ENCODE peak calls at places on chromosomes 7 and 10, in five cellular contexts. S, T, I, P and L are unnamed samples.

GRCh38 chr10:127228195-127228785 is 31.9 kb upstream of the INSYN2A start:
- DNase-seq in S (peak; percentile 35), T (no peak), I (no peak), P (peak; percentile 14), L (no peak)

GRCh38 chr7:38309555-38309954 is 36.1 kb upstream of the TARP start:
- DNase-seq in S (no peak), T (no peak), I (no peak), P (no peak), L (no peak)

GRCh38 chr10:93368210-93368609 is 113.9 kb downstream of the MYOF start:
- DNase-seq in S (peak; percentile 66), T (peak; percentile 52), I (no peak), P (peak; percentile 36), L (no peak)

GRCh38 chr10:59880976-59881510 is 25.3 kb downstream of the CCDC6 start:
- DNase-seq in S (no peak), T (no peak), I (peak; percentile 17), P (no peak), L (no peak)

GRCh38 chr7:156386097-156386496 is 254.5 kb upstream of the RNF32 start:
- DNase-seq in S (no peak), T (no peak), I (no peak), P (no peak), L (no peak)

GRCh38 chr7:18638594-18639452 is 143.3 kb downstream of the HDAC9 start:
- DNase-seq in S (peak; percentile 86), T (peak; percentile 81), I (no peak), P (peak; percentile 54), L (peak; percentile 74)

GRCh38 chr10:113897693-113898618 is 43.5 kb downstream of the NHLRC2 start:
- DNase-seq in S (peak; percentile 31), T (no peak), I (no peak), P (no peak), L (no peak)

GRCh38 chr7:149692557-149692982 is 80.8 kb downstream of the ZNF467 start:
- DNase-seq in S (no peak), T (no peak), I (no peak), P (no peak), L (no peak)

GRCh38 chr7:139753079-139753692 is 24.6 kb downstream of the HIPK2 start:
- DNase-seq in S (no peak), T (no peak), I (no peak), P (no peak), L (no peak)

GRCh38 chr7:117130262-117130661 is 177.0 kb downstream of the ST7 start:
- DNase-seq in S (no peak), T (no peak), I (no peak), P (no peak), L (no peak)

DNA sequence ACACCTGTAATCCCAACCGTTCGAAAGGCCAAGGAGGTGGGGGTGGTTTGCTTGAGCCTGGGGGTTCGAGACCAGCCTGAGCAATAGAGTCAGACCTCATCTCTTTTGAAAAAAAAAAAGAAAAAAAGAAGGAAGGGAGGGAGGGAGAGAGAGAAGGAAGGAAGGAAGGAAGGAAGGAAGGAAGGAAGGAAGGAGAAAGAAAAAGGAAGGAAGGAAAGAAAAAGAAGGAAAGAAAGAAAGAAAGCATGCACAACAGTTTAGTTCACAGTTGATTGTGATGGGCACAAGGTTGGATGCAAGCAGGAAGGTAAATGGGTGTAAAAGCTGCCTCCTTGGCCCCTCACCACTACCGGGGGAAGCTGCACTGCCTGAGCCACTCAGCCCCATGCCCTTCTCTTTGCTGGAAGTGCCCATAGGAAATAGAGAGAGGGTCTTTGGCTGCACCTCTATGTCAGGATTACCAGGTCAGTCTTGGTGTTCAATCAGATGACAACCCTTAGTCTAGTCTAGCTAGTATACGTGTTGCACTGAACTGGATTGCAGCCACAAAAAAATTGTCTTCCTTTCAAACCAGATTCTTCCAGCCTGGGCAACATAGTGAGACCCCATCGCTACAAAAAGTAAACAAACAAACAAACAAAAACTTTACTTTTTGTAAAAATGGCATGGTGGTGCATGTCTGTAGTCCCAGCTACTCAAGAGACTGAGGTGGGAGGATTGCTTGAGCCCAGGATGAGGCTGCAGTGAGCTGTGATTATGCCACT is 20.0 kb downstream of the MAP3K8 start:
- DNase-seq in S (no peak), T (no peak), I (peak; percentile 11), P (no peak), L (no peak)
- H3K4me3 ChIP-seq in S (peak overlapping the region; percentile 18), T (no peak overlapping the region), I (no peak overlapping the region), P (no peak overlapping the region), L (no peak overlapping the region)

GRCh38 chr10:43576062-43576461 is 1.6 kb upstream of the ZNF239 start:
- DNase-seq in S (no peak), T (no peak), I (no peak), P (no peak), L (no peak)

GRCh38 chr10:43573250-43574034 is 974 bp downstream of the ZNF239 start:
- DNase-seq in S (no peak), T (peak; percentile 4), I (no peak), P (peak; percentile 42), L (no peak)

GRCh38 chr10:43574035-43574892 is at the start of gene ZNF239:
- DNase-seq in S (peak; percentile 87), T (peak; percentile 90), I (peak; percentile 87), P (peak; percentile 92), L (peak; percentile 68)

GRCh38 chr10:43576580-43576979 is 2.2 kb upstream of the ZNF239 start:
- DNase-seq in S (no peak), T (no peak), I (no peak), P (no peak), L (no peak)

DNA sequence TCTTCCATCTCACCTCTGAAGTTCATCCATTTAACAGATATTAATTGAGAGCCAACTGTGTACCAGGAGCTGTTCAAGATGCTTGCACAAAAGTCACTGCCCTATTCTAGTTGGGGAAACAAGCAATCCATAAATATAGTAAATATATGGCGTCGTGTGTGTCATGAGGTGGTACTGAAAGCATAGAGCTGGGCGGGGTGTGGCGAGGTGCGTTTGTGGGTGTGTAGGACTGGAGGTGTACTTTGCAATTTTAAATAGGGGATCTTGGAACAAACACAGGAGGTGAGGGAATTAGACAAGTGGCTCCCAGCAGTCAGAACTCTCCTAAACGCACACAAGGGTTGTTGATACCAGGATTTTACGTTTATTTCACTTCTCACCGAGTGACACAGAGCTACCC is 490 bp upstream of the ZNF239 start:
- DNase-seq in S (no peak), T (no peak), I (no peak), P (no peak), L (no peak)
- H3K4me3 ChIP-seq in S (peak overlapping the region; percentile 69), T (peak overlapping the region; percentile 53), I (peak overlapping the region; percentile 73), P (peak overlapping the region; percentile 63), L (peak overlapping the region; percentile 64)

GRCh38 chr10:32341596-32341995 is 5.4 kb downstream of the EPC1 start:
- DNase-seq in S (no peak), T (no peak), I (no peak), P (no peak), L (no peak)

GRCh38 chr10:32337343-32337742 is 9.6 kb downstream of the EPC1 start:
- DNase-seq in S (no peak), T (no peak), I (no peak), P (no peak), L (no peak)

GRCh38 chr10:32346134-32346550 is 816 bp downstream of the EPC1 start:
- DNase-seq in S (peak; percentile 96), T (peak; percentile 97), I (peak; percentile 96), P (peak; percentile 96), L (peak; percentile 86)

GRCh38 chr10:32338262-32338661 is 8.7 kb downstream of the EPC1 start:
- DNase-seq in S (peak; percentile 18), T (no peak), I (no peak), P (peak; percentile 23), L (no peak)

GRCh38 chr10:32340596-32341180 is 6.3 kb downstream of the EPC1 start:
- DNase-seq in S (no peak), T (no peak), I (no peak), P (no peak), L (no peak)
- H3K4me3 ChIP-seq in S (no peak overlapping the region), T (no peak overlapping the region), I (no peak overlapping the region), P (no peak overlapping the region), L (no peak overlapping the region)

GRCh38 chr10:89371987-89372386 is 5.9 kb upstream of the IFIT1B start:
- DNase-seq in S (no peak), T (no peak), I (no peak), P (no peak), L (no peak)

GRCh38 chr10:89369142-89370105 is 8.4 kb upstream of the IFIT1B start:
- DNase-seq in S (peak; percentile 70), T (peak; percentile 72), I (no peak), P (peak; percentile 75), L (no peak)

GRCh38 chr10:89378006-89378627 is at the start of gene IFIT1B:
- DNase-seq in S (no peak), T (no peak), I (no peak), P (no peak), L (no peak)

GRCh38 chr10:89374716-89375115 is 3.1 kb upstream of the IFIT1B start:
- DNase-seq in S (no peak), T (no peak), I (no peak), P (no peak), L (no peak)

DNA sequence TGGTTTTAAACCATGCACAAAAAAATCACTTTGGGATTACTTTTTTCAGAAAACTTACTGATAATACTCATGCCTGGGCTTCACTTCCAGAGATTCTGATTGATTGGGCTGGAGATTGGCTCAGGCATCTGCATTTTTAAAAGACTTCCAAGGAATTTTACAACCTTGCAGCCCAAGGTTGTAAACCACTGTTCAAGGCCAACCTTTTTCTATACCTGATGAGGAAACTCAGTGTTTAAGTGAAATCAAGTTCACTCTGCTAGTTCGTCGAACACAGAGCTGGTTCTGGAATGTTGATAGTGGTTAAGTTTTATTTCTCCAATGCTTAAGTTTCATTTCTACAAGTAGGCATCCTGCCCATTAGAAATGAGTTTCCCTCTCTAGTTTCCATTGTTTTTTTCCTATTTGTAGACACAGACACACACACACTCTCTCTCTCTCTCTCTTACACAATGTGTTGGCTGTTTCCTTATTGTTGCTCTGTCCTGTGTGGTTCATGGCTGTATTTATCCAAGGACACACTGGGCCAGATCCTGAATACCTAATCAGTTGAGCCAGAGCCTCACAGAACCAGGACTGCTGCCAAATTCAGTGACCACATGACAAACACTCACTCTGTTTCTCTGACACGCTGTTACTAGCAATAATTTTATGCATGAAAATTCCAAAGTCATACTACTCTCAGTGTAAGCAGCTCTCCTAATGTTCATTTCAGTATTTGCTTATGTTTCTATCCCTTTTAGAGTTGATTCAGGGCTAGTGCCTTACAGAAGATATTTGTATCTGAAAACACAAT is 3.7 kb upstream of the IFIT1B start:
- DNase-seq in S (peak; percentile 99), T (peak; percentile 96), I (peak; percentile 89), P (peak; percentile 99), L (peak; percentile 94)
- H3K4me3 ChIP-seq in S (peak overlapping the region; percentile 3), T (no peak overlapping the region), I (no peak overlapping the region), P (no peak overlapping the region), L (no peak overlapping the region)

GRCh38 chr10:26439436-26440090 is 1.4 kb downstream of the APBB1IP start:
- DNase-seq in S (peak; percentile 51), T (no peak), I (no peak), P (no peak), L (no peak)
- H3K4me3 ChIP-seq in S (peak overlapping the region; percentile 68), T (no peak overlapping the region), I (peak overlapping the region; percentile 41), P (no peak overlapping the region), L (no peak overlapping the region)

DNA sequence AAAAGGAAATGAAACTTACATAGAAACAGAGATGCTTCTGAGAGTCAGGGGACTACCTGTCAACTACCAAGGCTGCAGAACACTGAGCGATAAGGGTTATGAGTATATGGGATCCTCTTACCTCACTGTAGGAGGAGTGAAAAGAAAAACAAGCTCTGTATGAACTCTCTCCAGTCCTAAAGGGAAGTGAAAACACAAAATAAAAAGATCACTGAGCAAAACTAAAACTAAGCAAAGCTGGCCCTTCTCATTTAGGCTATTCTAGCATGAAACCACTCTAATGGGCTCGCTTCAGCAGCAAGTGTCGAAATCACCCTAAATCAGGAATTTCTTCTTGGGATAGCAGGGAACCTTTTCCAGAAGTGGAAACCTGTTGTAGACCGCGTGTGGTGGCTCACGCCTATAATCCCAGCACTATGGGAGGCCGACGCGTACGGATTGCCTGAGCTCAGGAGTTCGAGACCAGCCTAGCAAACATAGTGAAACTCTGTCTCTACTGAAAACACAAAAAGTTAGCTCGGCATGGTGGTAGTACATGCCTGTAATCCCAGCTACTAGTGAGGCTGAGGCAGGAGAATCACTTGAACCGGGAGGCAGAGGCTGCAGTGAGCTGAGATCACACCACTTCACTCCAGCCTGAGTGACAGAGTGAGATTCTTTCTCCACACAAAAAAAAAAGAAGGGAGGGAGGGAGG is 27.0 kb downstream of the DCLRE1C start:
- DNase-seq in S (no peak), T (no peak), I (no peak), P (no peak), L (no peak)
- H3K4me3 ChIP-seq in S (no peak overlapping the region), T (no peak overlapping the region), I (no peak overlapping the region), P (no peak overlapping the region), L (no peak overlapping the region)